ENCODE peak calls at places on chromosomes 1 and 21, in four cellular contexts. L is RWPE1, Y is omental fat pad, G is psoas muscle. R is an unnamed sample.

GRCh38 chr1:26548841-26549240 is 19.3 kb downstream of the RPS6KA1 start:
- DNase-seq in L (no peak), Y (no peak), G (no peak), R (no peak)

GRCh38 chr1:9242338-9242969 is 7.9 kb downstream of the H6PD start:
- DNase-seq in L (no peak), Y (no peak), G (peak; percentile 91), R (no peak)

GRCh38 chr1:202105571-202106339 is 17.0 kb upstream of the GPR37L1 start:
- DNase-seq in L (peak; percentile 73), Y (no peak), G (no peak), R (peak; percentile 76)

GRCh38 chr21:45615145-45615711 is 28.3 kb upstream of the PCBP3 start:
- DNase-seq in L (no peak), Y (peak; percentile 10), G (no peak), R (no peak)

GRCh38 chr1:212917858-212918257 is 32.5 kb upstream of the VASH2 start:
- DNase-seq in L (no peak), Y (no peak), G (no peak), R (no peak)

GRCh38 chr1:1423245-1423597 is 2.1 kb upstream of the ANKRD65 start:
- DNase-seq in L (no peak), Y (no peak), G (no peak), R (no peak)

GRCh38 chr21:23921670-23922418 is 1685.4 kb downstream of the MRPL39 start:
- DNase-seq in L (no peak), Y (no peak), G (no peak), R (no peak)

GRCh38 chr1:44677201-44677520 is 2.6 kb downstream of the ARMH1 start:
- DNase-seq in L (peak; percentile 47), Y (no peak), G (no peak), R (no peak)

GRCh38 chr21:40377135-40377534 is 469.8 kb downstream of the DSCAM start:
- DNase-seq in L (no peak), Y (no peak), G (no peak), R (no peak)

GRCh38 chr1:228151526-228151925 is 1.8 kb downstream of the GJC2 start:
- DNase-seq in L (no peak), Y (no peak), G (no peak), R (no peak)

GRCh38 chr1:209220048-209220524 is 363.4 kb upstream of the CAMK1G start:
- DNase-seq in L (no peak), Y (no peak), G (no peak), R (no peak)

GRCh38 chr1:71343686-71344416 is 263.0 kb upstream of the ZRANB2 start:
- DNase-seq in L (no peak), Y (no peak), G (no peak), R (no peak)
- TF ChIP-seq CTCF in L (no peak), Y (no peak), G (no peak), R (peak; percentile 28)

GRCh38 chr1:20727746-20728316 is 4.7 kb downstream of the SH2D5 start:
- DNase-seq in L (no peak), Y (no peak), G (no peak), R (peak; percentile 35)
- TF ChIP-seq CTCF in L (no peak), Y (no peak), G (no peak), R (no peak)

DNA sequence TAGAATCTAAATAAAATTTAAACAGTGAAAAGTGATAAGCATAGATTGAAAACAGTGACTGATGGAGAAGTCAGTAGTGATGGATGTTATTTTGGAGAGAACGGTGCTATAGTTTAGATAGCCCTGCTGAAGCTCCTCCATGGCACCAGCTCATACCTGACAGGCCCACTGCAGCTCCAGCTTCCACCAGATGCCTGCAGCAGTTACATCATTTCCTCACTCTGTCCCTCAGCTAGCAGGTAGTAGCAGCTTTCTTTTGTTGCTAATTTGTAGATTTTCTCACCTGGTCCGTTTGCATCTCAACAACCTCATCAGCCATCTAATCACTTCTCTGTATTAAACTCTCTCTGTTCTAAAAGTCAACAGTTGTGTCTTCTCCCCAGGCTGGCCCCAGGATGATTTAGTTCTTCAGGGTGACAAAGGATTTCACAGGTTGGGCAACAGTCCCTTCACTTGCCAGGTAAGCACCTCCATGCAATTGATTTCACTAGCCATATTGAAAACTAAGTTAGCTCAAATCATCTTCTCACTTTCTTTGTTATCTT is 128.3 kb downstream of the LMX1A start:
- DNase-seq in L (no peak), Y (no peak), G (no peak), R (no peak)
- TF ChIP-seq CTCF in L (no peak), Y (no peak), G (no peak), R (no peak)

DNA sequence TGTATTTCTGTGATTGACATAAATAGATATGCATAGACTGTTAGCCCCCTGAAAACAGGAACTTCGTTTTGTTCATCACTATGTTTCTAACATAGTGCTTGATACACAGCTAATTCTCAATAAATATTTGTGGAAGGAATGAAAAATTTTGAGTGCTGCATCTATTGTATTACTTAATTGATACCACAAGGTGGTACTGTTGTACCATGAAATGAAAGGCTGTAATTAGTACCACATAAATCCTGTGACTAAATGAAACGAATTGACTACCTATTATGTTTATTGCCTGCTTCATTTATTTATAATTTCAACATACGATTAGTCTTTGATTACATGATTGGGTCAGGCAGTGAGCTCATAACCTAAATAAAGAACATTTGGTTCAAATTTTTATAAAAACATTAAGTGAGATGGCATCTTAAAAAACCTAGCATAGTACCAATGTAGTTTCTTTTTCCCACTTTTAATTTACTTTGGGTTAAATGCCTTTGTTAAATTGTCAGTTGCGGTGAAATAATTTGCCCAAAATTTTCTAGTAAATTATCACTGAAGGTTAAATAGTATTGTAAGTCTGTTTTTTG is 15.0 kb upstream of the TGFB2 start:
- DNase-seq in L (no peak), Y (no peak), G (no peak), R (no peak)
- TF ChIP-seq CTCF in L (peak; percentile 61), Y (no peak), G (peak; percentile 74), R (peak; percentile 82)

DNA sequence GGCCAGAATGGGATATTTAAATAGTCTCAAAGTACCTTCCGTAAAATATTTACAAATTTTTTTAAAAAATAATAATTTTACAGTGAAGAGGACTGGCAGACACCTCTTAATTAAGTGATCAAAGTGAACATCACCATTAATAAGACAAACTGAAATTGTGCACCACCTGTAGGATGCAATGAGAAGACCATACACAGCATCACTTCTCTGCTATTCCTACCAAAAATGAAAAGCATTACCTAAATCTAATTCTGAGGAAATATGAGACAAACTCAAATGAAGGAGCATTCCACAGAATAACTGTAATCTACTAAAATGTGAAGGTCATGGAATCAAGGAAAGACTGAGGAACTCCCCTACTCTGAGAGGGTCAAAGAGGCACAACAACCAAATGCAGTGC is 68.2 kb upstream of the PRDX6 start:
- DNase-seq in L (no peak), Y (no peak), G (no peak), R (no peak)
- TF ChIP-seq CTCF in L (no peak), Y (no peak), G (no peak), R (no peak)

GRCh38 chr1:101165514-101165913 is 71.3 kb upstream of the S1PR1 start:
- DNase-seq in L (no peak), Y (no peak), G (no peak), R (no peak)

GRCh38 chr1:101166583-101167120 is 70.2 kb upstream of the S1PR1 start:
- DNase-seq in L (no peak), Y (no peak), G (no peak), R (no peak)

GRCh38 chr1:101170506-101171050 is 66.2 kb upstream of the S1PR1 start:
- DNase-seq in L (no peak), Y (no peak), G (no peak), R (no peak)

GRCh38 chr1:101165944-101166343 is 70.9 kb upstream of the S1PR1 start:
- DNase-seq in L (no peak), Y (no peak), G (no peak), R (no peak)

GRCh38 chr1:101167891-101168290 is 68.9 kb upstream of the S1PR1 start:
- DNase-seq in L (no peak), Y (no peak), G (no peak), R (no peak)
- TF ChIP-seq CTCF in L (no peak), Y (no peak), G (no peak), R (no peak)

GRCh38 chr1:92790081-92790480 is 5.2 kb upstream of the EVI5 start:
- DNase-seq in L (no peak), Y (no peak), G (no peak), R (no peak)

GRCh38 chr1:92786298-92786901 is 1.5 kb upstream of the EVI5 start:
- DNase-seq in L (no peak), Y (no peak), G (no peak), R (no peak)

GRCh38 chr1:92784051-92784638 is 763 bp downstream of the EVI5 start:
- DNase-seq in L (peak; percentile 68), Y (no peak), G (peak; percentile 53), R (peak; percentile 41)

GRCh38 chr1:92790867-92791266 is 6.0 kb upstream of the EVI5 start:
- DNase-seq in L (no peak), Y (no peak), G (no peak), R (no peak)

DNA sequence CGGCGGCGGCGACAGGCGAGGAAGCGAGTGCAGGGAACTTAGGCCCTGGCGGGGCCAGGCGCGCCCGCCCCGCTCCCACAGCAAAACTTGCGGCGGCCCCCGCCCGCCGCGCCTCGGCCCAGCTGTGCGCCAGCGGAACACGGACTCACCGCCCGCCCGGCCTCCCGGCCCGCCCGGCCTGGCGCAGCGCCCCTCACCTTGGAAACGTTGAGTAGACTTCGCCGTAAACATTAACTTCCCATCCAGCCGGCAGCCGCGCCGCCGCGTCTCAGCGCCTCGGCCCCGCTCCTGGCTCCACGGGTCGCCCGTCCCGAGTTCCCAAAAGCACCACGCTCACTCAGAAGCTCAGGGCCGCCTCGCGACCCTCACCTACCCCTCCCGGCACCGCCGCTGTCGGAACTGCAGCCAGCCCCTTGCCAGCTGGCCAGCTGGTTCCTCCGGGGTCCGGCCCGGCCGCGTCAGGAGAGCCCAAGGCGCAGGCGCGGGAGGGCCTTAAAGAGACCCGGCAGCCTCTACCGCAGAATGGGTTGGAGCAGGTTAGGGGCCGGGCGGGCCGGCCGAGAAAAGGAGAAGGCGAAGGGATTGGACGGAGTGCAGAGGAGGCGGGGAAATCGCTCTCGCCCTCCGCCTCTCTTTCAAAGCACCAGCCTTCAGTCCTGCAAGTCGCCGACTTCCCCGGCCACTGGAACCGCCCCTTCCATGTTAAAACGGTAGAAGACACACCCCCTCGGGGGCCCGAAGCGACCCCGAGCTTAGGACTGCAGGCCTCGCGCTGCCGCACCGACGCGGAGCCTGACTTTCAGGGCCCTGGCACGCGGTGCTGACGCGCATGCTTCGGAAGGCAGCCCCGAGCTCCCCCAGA is at the start of gene EVI5:
- DNase-seq in L (peak; percentile 91), Y (peak; percentile 66), G (peak; percentile 96), R (peak; percentile 91)
- TF ChIP-seq CTCF in L (no peak), Y (no peak), G (no peak), R (no peak)

GRCh38 chr21:38833122-38833521 is 27.4 kb downstream of the ETS2 start:
- DNase-seq in L (no peak), Y (no peak), G (no peak), R (no peak)
- TF ChIP-seq CTCF in L (no peak), Y (no peak), G (no peak), R (no peak)